ENCODE peak calls at places on chromosome 3, in ten cellular contexts. One of them, this sample, is unnamed.

GRCh38 chr3:190492966-190493365 is 20.9 kb upstream of the IL1RAP start:
- DNase-seq in HEK293T: no peak
- DNase-seq in IMR-90: no peak
- DNase-seq in HepG2: no peak
- DNase-seq in A172: no peak
- DNase-seq in H7: no peak
- DNase-seq in NCI-H460: no peak
- DNase-seq in GM04504: no peak
- DNase-seq in SW480: no peak
- DNase-seq in GM23248: no peak
- DNase-seq in this sample: no peak

GRCh38 chr3:100316656-100317069 is 17.9 kb upstream of the NIT2 start:
- DNase-seq in HEK293T: peak; percentile 44
- DNase-seq in IMR-90: peak; percentile 68
- DNase-seq in HepG2: peak; percentile 39
- DNase-seq in A172: peak; percentile 57
- DNase-seq in H7: peak; percentile 18
- DNase-seq in NCI-H460: peak; percentile 38
- DNase-seq in GM04504: peak; percentile 28
- DNase-seq in SW480: peak; percentile 46
- DNase-seq in GM23248: peak; percentile 76
- DNase-seq in this sample: peak; percentile 39

GRCh38 chr3:8563597-8563996 is 62.0 kb downstream of the LMCD1 start:
- DNase-seq in HEK293T: no peak
- DNase-seq in IMR-90: no peak
- DNase-seq in HepG2: no peak
- DNase-seq in A172: no peak
- DNase-seq in H7: no peak
- DNase-seq in NCI-H460: no peak
- DNase-seq in GM04504: no peak
- DNase-seq in SW480: no peak
- DNase-seq in GM23248: no peak
- DNase-seq in this sample: no peak

GRCh38 chr3:122635789-122636188 is 44.9 kb upstream of the PARP14 start:
- DNase-seq in HEK293T: no peak
- DNase-seq in IMR-90: peak; percentile 41
- DNase-seq in HepG2: no peak
- DNase-seq in A172: no peak
- DNase-seq in H7: no peak
- DNase-seq in NCI-H460: no peak
- DNase-seq in GM04504: no peak
- DNase-seq in SW480: peak; percentile 23
- DNase-seq in GM23248: peak; percentile 39
- DNase-seq in this sample: peak; percentile 33

GRCh38 chr3:3172627-3173026 is 6.9 kb downstream of the CRBN start:
- DNase-seq in HEK293T: no peak
- DNase-seq in IMR-90: no peak
- DNase-seq in HepG2: no peak
- DNase-seq in A172: no peak
- DNase-seq in H7: no peak
- DNase-seq in NCI-H460: no peak
- DNase-seq in GM04504: no peak
- DNase-seq in SW480: no peak
- DNase-seq in GM23248: no peak
- DNase-seq in this sample: no peak

GRCh38 chr3:171204942-171205341 is 178.4 kb upstream of the SLC2A2 start:
- DNase-seq in HEK293T: no peak
- DNase-seq in IMR-90: no peak
- DNase-seq in HepG2: no peak
- DNase-seq in A172: no peak
- DNase-seq in H7: no peak
- DNase-seq in NCI-H460: no peak
- DNase-seq in GM04504: no peak
- DNase-seq in SW480: no peak
- DNase-seq in GM23248: no peak
- DNase-seq in this sample: no peak

GRCh38 chr3:122231781-122232180 is 48.3 kb downstream of the CASR start:
- DNase-seq in HEK293T: no peak
- DNase-seq in IMR-90: no peak
- DNase-seq in HepG2: no peak
- DNase-seq in A172: no peak
- DNase-seq in H7: no peak
- DNase-seq in NCI-H460: no peak
- DNase-seq in GM04504: no peak
- DNase-seq in SW480: no peak
- DNase-seq in GM23248: no peak
- DNase-seq in this sample: no peak

GRCh38 chr3:171064461-171064860 is 37.9 kb upstream of the SLC2A2 start:
- DNase-seq in HEK293T: no peak
- DNase-seq in IMR-90: no peak
- DNase-seq in HepG2: no peak
- DNase-seq in A172: peak; percentile 20
- DNase-seq in H7: no peak
- DNase-seq in NCI-H460: no peak
- DNase-seq in GM04504: no peak
- DNase-seq in SW480: no peak
- DNase-seq in GM23248: no peak
- DNase-seq in this sample: no peak

GRCh38 chr3:165669967-165670366 is 167.3 kb downstream of the BCHE start:
- DNase-seq in HEK293T: no peak
- DNase-seq in IMR-90: no peak
- DNase-seq in HepG2: no peak
- DNase-seq in A172: peak; percentile 13
- DNase-seq in H7: no peak
- DNase-seq in NCI-H460: no peak
- DNase-seq in GM04504: no peak
- DNase-seq in SW480: no peak
- DNase-seq in GM23248: no peak
- DNase-seq in this sample: no peak

GRCh38 chr3:174251696-174252095 is 607.4 kb upstream of the NAALADL2 start:
- DNase-seq in HEK293T: no peak
- DNase-seq in IMR-90: no peak
- DNase-seq in HepG2: no peak
- DNase-seq in A172: no peak
- DNase-seq in H7: no peak
- DNase-seq in NCI-H460: no peak
- DNase-seq in GM04504: no peak
- DNase-seq in SW480: no peak
- DNase-seq in GM23248: no peak
- DNase-seq in this sample: no peak

GRCh38 chr3:13301295-13301987 is 118.7 kb downstream of the NUP210 start:
- DNase-seq in HEK293T: no peak
- DNase-seq in IMR-90: peak; percentile 68
- DNase-seq in HepG2: peak; percentile 65
- DNase-seq in A172: peak; percentile 90
- DNase-seq in H7: peak; percentile 89
- DNase-seq in NCI-H460: peak; percentile 74
- DNase-seq in GM04504: peak; percentile 10
- DNase-seq in SW480: peak; percentile 70
- DNase-seq in GM23248: peak; percentile 75
- DNase-seq in this sample: peak; percentile 33

GRCh38 chr3:77281721-77282120 is 241.8 kb downstream of the ROBO2 start:
- DNase-seq in HEK293T: no peak
- DNase-seq in IMR-90: no peak
- DNase-seq in HepG2: no peak
- DNase-seq in A172: no peak
- DNase-seq in H7: no peak
- DNase-seq in NCI-H460: no peak
- DNase-seq in GM04504: no peak
- DNase-seq in SW480: no peak
- DNase-seq in GM23248: no peak
- DNase-seq in this sample: no peak

GRCh38 chr3:42051384-42052131 is 39.6 kb upstream of the TRAK1 start:
- DNase-seq in HEK293T: no peak
- DNase-seq in IMR-90: no peak
- DNase-seq in HepG2: no peak
- DNase-seq in A172: no peak
- DNase-seq in H7: no peak
- DNase-seq in NCI-H460: no peak
- DNase-seq in GM04504: no peak
- DNase-seq in SW480: no peak
- DNase-seq in GM23248: peak; percentile 62
- DNase-seq in this sample: no peak

GRCh38 chr3:16101295-16102186 is 72.9 kb upstream of the GALNT15 start:
- DNase-seq in HEK293T: no peak
- DNase-seq in IMR-90: peak; percentile 59
- DNase-seq in HepG2: peak; percentile 49
- DNase-seq in A172: peak; percentile 95
- DNase-seq in H7: no peak
- DNase-seq in NCI-H460: no peak
- DNase-seq in GM04504: no peak
- DNase-seq in SW480: peak; percentile 95
- DNase-seq in GM23248: peak; percentile 35
- DNase-seq in this sample: peak; percentile 85

GRCh38 chr3:67624078-67624477 is 30.3 kb downstream of the SUCLG2 start:
- DNase-seq in HEK293T: no peak
- DNase-seq in IMR-90: no peak
- DNase-seq in HepG2: no peak
- DNase-seq in A172: no peak
- DNase-seq in H7: no peak
- DNase-seq in NCI-H460: no peak
- DNase-seq in GM04504: no peak
- DNase-seq in SW480: no peak
- DNase-seq in GM23248: no peak
- DNase-seq in this sample: no peak

GRCh38 chr3:169029674-169030285 is 633.7 kb downstream of the MECOM start:
- DNase-seq in HEK293T: no peak
- DNase-seq in IMR-90: no peak
- DNase-seq in HepG2: no peak
- DNase-seq in A172: no peak
- DNase-seq in H7: no peak
- DNase-seq in NCI-H460: no peak
- DNase-seq in GM04504: no peak
- DNase-seq in SW480: no peak
- DNase-seq in GM23248: no peak
- DNase-seq in this sample: no peak

GRCh38 chr3:137121704-137122314 is 164.0 kb downstream of the IL20RB start:
- DNase-seq in HEK293T: peak; percentile 47
- DNase-seq in IMR-90: peak; percentile 44
- DNase-seq in HepG2: peak; percentile 31
- DNase-seq in A172: peak; percentile 27
- DNase-seq in H7: peak; percentile 57
- DNase-seq in NCI-H460: peak; percentile 25
- DNase-seq in GM04504: peak; percentile 6
- DNase-seq in SW480: peak; percentile 61
- DNase-seq in GM23248: peak; percentile 38
- DNase-seq in this sample: peak; percentile 6

GRCh38 chr3:35492846-35493245 is 146.5 kb upstream of the ARPP21 start:
- DNase-seq in HEK293T: no peak
- DNase-seq in IMR-90: no peak
- DNase-seq in HepG2: no peak
- DNase-seq in A172: no peak
- DNase-seq in H7: no peak
- DNase-seq in NCI-H460: no peak
- DNase-seq in GM04504: no peak
- DNase-seq in SW480: no peak
- DNase-seq in GM23248: no peak
- DNase-seq in this sample: no peak

GRCh38 chr3:151087648-151088047 is 2.2 kb downstream of the MED12L start:
- DNase-seq in HEK293T: no peak
- DNase-seq in IMR-90: no peak
- DNase-seq in HepG2: no peak
- DNase-seq in A172: no peak
- DNase-seq in H7: no peak
- DNase-seq in NCI-H460: no peak
- DNase-seq in GM04504: no peak
- DNase-seq in SW480: no peak
- DNase-seq in GM23248: no peak
- DNase-seq in this sample: no peak

GRCh38 chr3:156158656-156159295 is 38.4 kb downstream of the KCNAB1 start:
- DNase-seq in HEK293T: no peak
- DNase-seq in IMR-90: no peak
- DNase-seq in HepG2: no peak
- DNase-seq in A172: no peak
- DNase-seq in H7: no peak
- DNase-seq in NCI-H460: no peak
- DNase-seq in GM04504: no peak
- DNase-seq in SW480: peak; percentile 9
- DNase-seq in GM23248: no peak
- DNase-seq in this sample: no peak

This sample was measured in LoVo.